ENCODE peak calls at places on chromosome X, in four cellular contexts. One of them, this sample, is unnamed.

GRCh38 chrX:45758738-45759397 is 558.2 kb upstream of the DIPK2B start:
- DNase-seq in K562: no peak
- DNase-seq in GM12878: peak; percentile 64
- DNase-seq in WTC11: no peak
- DNase-seq in this sample: no peak

GRCh38 chrX:127861611-127862010 is 190.6 kb downstream of the ACTRT1 start:
- DNase-seq in K562: no peak
- DNase-seq in GM12878: no peak
- DNase-seq in WTC11: no peak
- DNase-seq in this sample: no peak

GRCh38 chrX:72274526-72274925 is 2.5 kb downstream of the RPS4X start:
- DNase-seq in K562: no peak
- DNase-seq in GM12878: no peak
- DNase-seq in WTC11: no peak
- DNase-seq in this sample: no peak

GRCh38 chrX:70656304-70656703 is 211.7 kb downstream of the DLG3 start:
- DNase-seq in K562: no peak
- DNase-seq in GM12878: no peak
- DNase-seq in WTC11: no peak
- DNase-seq in this sample: no peak

GRCh38 chrX:130801901-130802300 is 101.1 kb downstream of the ENOX2 start:
- DNase-seq in K562: peak; percentile 9
- DNase-seq in GM12878: no peak
- DNase-seq in WTC11: no peak
- DNase-seq in this sample: peak; percentile 13

GRCh38 chrX:63930140-63930539 is 145.1 kb upstream of the ARHGEF9 start:
- DNase-seq in K562: no peak
- DNase-seq in GM12878: no peak
- DNase-seq in WTC11: peak; percentile 13
- DNase-seq in this sample: no peak

GRCh38 chrX:129744881-129745321 is 6.1 kb downstream of the XPNPEP2 start:
- DNase-seq in K562: no peak
- DNase-seq in GM12878: no peak
- DNase-seq in WTC11: no peak
- DNase-seq in this sample: no peak

GRCh38 chrX:68084765-68085164 is 348.5 kb downstream of the OPHN1 start:
- DNase-seq in K562: no peak
- DNase-seq in GM12878: no peak
- DNase-seq in WTC11: no peak
- DNase-seq in this sample: no peak

GRCh38 chrX:39158801-39159657 is 357.8 kb downstream of the MID1IP1 start:
- DNase-seq in K562: no peak
- DNase-seq in GM12878: peak; percentile 67
- DNase-seq in WTC11: no peak
- DNase-seq in this sample: no peak

GRCh38 chrX:96756491-96756890 is 71.8 kb downstream of the DIAPH2 start:
- DNase-seq in K562: no peak
- DNase-seq in GM12878: no peak
- DNase-seq in WTC11: no peak
- DNase-seq in this sample: no peak

DNA sequence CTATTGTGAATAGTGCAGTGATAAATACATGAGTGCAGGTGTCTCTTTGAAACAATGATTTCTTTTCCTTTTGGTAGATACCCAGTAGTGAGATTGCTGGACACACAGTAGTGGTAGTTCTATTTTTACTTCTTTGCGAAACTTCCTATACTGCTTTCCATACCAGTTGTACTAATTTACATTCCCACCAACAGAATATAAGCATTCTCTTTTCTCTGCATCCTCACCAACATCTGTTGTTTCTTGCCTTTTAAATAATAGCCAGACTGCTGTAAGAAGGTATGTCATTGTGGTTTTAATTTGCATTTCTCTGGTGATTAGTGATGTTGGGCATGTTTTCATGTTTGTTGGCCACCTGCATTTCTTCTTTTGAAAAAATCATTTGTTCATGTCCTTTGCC is 105.9 kb downstream of the COL4A6 start:
- DNase-seq in K562: no peak
- DNase-seq in GM12878: peak; percentile 4
- DNase-seq in WTC11: no peak
- DNase-seq in this sample: no peak
- TF ChIP-seq ETV6 in K562: no peak
- TF ChIP-seq ETV6 in GM12878: no peak
- TF ChIP-seq ETV6 in WTC11: no peak
- TF ChIP-seq ETV6 in this sample: no peak

GRCh38 chrX:94057385-94057784 is 383.4 kb downstream of the FAM133A start:
- DNase-seq in K562: no peak
- DNase-seq in GM12878: no peak
- DNase-seq in WTC11: no peak
- DNase-seq in this sample: no peak
- TF ChIP-seq ETV6 in K562: no peak
- TF ChIP-seq ETV6 in GM12878: no peak
- TF ChIP-seq ETV6 in WTC11: no peak
- TF ChIP-seq ETV6 in this sample: no peak

GRCh38 chrX:7083021-7083420 is 64.5 kb upstream of the STS start:
- DNase-seq in K562: no peak
- DNase-seq in GM12878: no peak
- DNase-seq in WTC11: no peak
- DNase-seq in this sample: no peak

GRCh38 chrX:7086384-7086783 is 61.1 kb upstream of the STS start:
- DNase-seq in K562: no peak
- DNase-seq in GM12878: no peak
- DNase-seq in WTC11: no peak
- DNase-seq in this sample: no peak

GRCh38 chrX:7084841-7085240 is 62.7 kb upstream of the STS start:
- DNase-seq in K562: no peak
- DNase-seq in GM12878: no peak
- DNase-seq in WTC11: no peak
- DNase-seq in this sample: no peak

GRCh38 chrX:7085879-7086278 is 61.6 kb upstream of the STS start:
- DNase-seq in K562: no peak
- DNase-seq in GM12878: no peak
- DNase-seq in WTC11: no peak
- DNase-seq in this sample: no peak

DNA sequence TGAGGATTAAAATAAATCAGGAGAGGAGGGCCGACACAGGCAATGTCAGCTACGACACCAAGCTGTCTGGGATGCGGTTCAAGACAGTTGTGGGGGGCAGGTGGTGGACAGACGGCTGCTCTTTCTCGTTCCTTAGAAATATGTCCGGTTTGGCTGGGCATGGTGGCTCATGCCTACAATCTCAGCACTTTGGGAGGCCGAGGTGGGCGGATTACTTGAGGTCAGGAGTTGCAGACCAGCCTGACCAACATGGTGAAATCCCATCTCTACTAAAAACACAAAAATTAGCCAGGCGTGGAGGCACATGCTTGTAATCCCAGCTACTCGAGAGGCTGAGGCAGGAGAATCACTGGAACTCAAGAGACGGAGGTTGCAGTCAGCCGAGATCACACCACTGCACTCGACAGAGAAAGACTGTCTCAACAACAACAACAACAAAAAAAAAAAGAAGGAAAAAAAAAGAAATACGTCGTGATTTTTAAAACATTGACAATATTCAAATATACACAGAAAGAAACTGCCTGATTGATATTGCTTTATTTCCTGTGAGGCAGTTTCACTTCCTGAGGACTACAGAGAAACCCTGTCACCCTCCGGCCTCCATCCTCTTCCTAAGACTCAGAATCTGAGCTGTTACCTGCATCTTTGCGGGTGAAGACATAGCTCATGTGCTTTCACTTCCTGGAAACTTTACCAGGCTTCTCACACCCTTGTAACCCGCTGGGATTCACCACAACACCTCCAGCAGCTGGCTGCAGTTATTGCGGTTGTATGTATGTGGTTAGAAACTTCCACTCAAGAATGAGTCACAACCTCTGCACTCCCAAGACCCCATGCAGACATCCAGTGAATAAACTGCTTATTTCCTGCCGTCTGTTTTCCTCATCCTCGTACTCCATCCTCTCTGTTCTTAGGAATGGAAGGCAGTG is 63.8 kb upstream of the STS start:
- DNase-seq in K562: no peak
- DNase-seq in GM12878: peak; percentile 84
- DNase-seq in WTC11: no peak
- DNase-seq in this sample: no peak
- TF ChIP-seq ETV6 in K562: no peak
- TF ChIP-seq ETV6 in GM12878: peak; percentile 100
- TF ChIP-seq ETV6 in WTC11: no peak
- TF ChIP-seq ETV6 in this sample: no peak

DNA sequence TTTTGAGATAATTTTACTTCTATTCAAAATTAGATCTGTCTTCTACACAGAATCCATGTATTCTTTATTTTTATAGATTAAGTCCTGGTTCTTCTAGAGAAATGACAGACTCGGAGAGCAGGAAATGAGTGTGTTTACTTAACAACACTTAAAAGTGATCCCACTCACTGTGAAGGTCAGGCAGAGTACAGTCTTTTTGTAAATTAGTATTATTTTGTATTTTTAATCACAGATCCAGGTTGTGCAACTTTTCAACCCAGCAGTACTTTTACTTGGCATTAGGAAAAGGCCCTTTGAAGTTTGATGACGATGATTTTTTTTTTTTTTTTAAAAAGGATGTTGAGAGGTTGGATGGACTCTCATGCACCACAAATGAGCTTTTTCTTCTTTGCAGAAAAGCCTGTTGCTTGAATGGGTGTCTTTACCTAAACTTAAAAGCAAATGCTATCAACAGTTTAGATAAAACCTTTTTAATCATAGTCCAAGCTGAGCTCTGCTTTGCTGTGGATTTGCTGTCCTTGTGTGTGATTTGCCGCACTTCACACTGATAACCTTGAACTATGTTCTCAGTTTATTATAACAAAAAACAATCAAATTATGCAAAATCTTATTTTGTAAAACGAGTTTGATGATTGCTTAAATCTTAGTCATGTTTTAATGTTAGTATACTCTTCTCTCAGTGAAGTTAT is 114.0 kb downstream of the MXRA5 start:
- DNase-seq in K562: no peak
- DNase-seq in GM12878: no peak
- DNase-seq in WTC11: no peak
- DNase-seq in this sample: no peak
- TF ChIP-seq ETV6 in K562: no peak
- TF ChIP-seq ETV6 in GM12878: no peak
- TF ChIP-seq ETV6 in WTC11: no peak
- TF ChIP-seq ETV6 in this sample: no peak

DNA sequence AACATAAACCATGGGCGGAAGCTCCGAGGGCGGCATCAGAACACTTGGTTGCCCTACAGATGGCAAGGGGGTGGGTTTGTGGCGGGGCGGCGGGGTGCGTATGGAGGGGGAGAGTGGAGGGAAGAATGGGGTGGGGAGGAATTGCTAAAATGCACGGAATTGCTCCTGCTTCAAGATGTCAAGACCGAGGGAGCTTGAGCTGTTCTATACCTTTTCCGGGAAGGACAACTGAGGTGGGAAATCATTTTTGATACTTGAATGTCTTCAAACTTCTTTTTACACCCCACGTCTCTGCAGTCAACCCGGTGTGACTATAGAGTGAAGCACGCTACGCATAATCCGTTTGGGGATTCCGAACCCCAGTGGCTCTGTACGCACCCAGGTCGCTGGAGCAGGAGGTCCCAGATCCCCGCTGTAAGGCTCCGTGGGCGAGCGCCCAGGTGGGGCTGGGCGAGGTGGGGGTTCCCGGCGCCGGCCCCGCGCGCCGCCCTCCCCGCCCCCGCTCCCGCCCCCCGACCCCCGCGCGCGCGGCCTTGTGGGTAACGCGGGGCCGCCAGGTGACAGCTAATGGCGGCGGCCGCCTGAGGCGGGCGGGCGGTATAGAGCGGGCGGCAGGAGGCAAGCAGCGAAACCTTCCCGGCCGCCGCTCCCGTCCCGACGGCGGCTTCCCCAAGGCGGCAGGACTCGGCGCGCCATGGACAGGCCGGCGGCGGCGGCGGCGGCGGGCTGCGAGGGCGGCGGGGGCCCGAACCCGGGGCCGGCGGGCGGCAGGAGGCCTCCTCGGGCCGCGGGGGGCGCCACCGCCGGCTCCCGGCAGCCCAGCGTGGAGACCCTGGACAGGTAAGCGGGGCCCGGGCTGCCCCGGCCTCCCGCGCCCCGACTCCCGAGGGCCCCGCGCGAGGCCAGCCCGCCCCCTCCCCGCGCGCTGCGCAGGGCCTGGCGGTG is at the start of gene MTMR1:
- DNase-seq in K562: peak; percentile 83
- DNase-seq in GM12878: no peak
- DNase-seq in WTC11: no peak
- DNase-seq in this sample: no peak
- TF ChIP-seq ETV6 in K562: no peak
- TF ChIP-seq ETV6 in GM12878: no peak
- TF ChIP-seq ETV6 in WTC11: no peak
- TF ChIP-seq ETV6 in this sample: no peak

DNA sequence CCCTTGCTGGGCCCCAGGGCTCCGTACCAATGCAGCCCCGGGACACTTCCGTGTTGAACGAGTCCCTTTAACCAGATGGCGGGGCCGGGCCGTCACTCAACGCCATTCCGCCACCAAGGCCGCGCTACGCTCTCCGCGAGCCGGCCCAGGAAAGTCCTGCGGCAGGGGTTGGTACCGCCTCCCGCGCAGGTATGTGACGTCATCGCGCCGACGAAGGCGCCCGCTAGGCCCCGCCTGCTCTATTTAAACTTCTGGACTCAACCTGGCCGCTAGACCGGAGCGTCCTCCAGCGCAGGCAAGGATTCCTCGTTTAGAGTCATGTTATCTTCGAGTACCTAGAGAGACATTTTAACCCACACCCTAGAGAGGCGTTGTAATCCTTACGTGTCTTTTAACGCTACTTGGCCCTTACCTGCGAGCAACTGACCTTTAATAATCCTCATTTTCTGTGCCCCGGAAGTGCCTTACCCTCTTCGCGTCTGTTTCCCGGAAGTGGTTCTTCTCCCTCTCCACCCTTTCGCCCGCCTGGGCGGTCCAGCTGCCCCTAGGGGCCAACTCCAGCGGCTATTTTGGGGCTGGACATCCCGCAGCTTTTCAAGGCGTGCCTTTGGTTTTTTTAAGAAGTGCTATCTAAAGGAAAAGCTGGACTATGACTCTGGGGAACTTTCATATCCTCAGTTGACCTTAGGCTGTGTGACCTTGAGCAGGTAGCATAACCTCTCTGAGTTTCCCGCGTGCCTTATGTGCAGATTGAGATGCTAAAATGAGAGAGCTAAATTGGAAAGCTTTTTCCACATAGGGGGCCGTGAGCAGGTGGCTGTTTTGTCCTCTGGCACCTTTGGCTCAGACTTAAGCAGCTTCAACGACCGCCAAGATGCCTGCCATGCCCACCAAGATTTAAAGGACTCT is at the start of gene PNPLA4:
- DNase-seq in K562: peak; percentile 83
- DNase-seq in GM12878: peak; percentile 86
- DNase-seq in WTC11: peak; percentile 80
- DNase-seq in this sample: peak; percentile 71
- TF ChIP-seq ETV6 in K562: no peak
- TF ChIP-seq ETV6 in GM12878: peak; percentile 85
- TF ChIP-seq ETV6 in WTC11: peak; percentile 55
- TF ChIP-seq ETV6 in this sample: no peak